ENCODE peak calls at places on chromosomes 16 and 17, in five cellular contexts. S, V, O, M and T are unnamed samples.

GRCh38 chr17:83203472-83204221 is 124.2 kb downstream of the METRNL start:
- DNase-seq in S (no peak), V (no peak), O (no peak), M (no peak), T (peak)

GRCh38 chr17:5902671-5903070 is 167.5 kb upstream of the WSCD1 start:
- DNase-seq in S (no peak), V (no peak), O (no peak), M (no peak), T (no peak)

GRCh38 chr17:67212716-67213417 is 32.1 kb downstream of the HELZ start:
- DNase-seq in S (no peak), V (no peak), O (no peak), M (no peak), T (no peak)

GRCh38 chr16:27355610-27356009 is 41.8 kb downstream of the IL4R start:
- DNase-seq in S (peak), V (peak), O (peak), M (no peak), T (peak)

GRCh38 chr17:2094891-2095535 is 40.1 kb downstream of the HIC1 start:
- DNase-seq in S (peak), V (no peak), O (peak), M (no peak), T (no peak)

GRCh38 chr16:24535827-24536226 is 3.5 kb upstream of the RBBP6 start:
- DNase-seq in S (no peak), V (no peak), O (no peak), M (no peak), T (no peak)

GRCh38 chr17:28008526-28008925 is 34.0 kb upstream of the NLK start:
- DNase-seq in S (no peak), V (no peak), O (peak), M (no peak), T (peak)

GRCh38 chr17:83162035-83162745 is 82.8 kb downstream of the METRNL start:
- DNase-seq in S (peak), V (no peak), O (peak), M (no peak), T (no peak)

GRCh38 chr17:45234641-45235040 is 13.0 kb downstream of the FMNL1 start:
- DNase-seq in S (no peak), V (peak), O (no peak), M (no peak), T (peak)

GRCh38 chr16:56684256-56684925 is 2.1 kb downstream of the MT1X start:
- DNase-seq in S (no peak), V (no peak), O (peak), M (no peak), T (no peak)

GRCh38 chr17:76710863-76711611 is at the start of gene MXRA7:
- DNase-seq in S (peak), V (peak), O (peak), M (no peak), T (peak)

GRCh38 chr16:69408451-69408850 is 16.0 kb upstream of the CYB5B start:
- DNase-seq in S (no peak), V (no peak), O (no peak), M (no peak), T (peak)

GRCh38 chr17:31593806-31594205 is 202.3 kb downstream of the RAB11FIP4 start:
- DNase-seq in S (no peak), V (no peak), O (no peak), M (no peak), T (peak)

GRCh38 chr16:29883987-29884386 is 15.4 kb downstream of the SEZ6L2 start:
- DNase-seq in S (no peak), V (no peak), O (no peak), M (no peak), T (no peak)

GRCh38 chr17:4073983-4074830 is 68.6 kb downstream of the ZZEF1 start:
- DNase-seq in S (no peak), V (no peak), O (no peak), M (no peak), T (no peak)

GRCh38 chr17:78241277-78242023 is 10.0 kb downstream of the TMEM235 start:
- DNase-seq in S (no peak), V (no peak), O (no peak), M (no peak), T (peak)

GRCh38 chr16:84952335-84953050 is 58.8 kb downstream of the ZDHHC7 start:
- DNase-seq in S (peak), V (peak), O (peak), M (peak), T (peak)

GRCh38 chr17:41970901-41971331 is 4.3 kb downstream of the CNP start:
- DNase-seq in S (no peak), V (no peak), O (no peak), M (no peak), T (no peak)

GRCh38 chr16:987846-988245 is 6.3 kb downstream of the SOX8 start:
- DNase-seq in S (no peak), V (no peak), O (no peak), M (no peak), T (no peak)

GRCh38 chr17:36024440-36024839 is 6.7 kb upstream of the CCL23 start:
- DNase-seq in S (no peak), V (no peak), O (no peak), M (no peak), T (no peak)

GRCh38 chr17:72587773-72588511 is 467.1 kb downstream of the SOX9 start:
- DNase-seq in S (no peak), V (peak), O (no peak), M (no peak), T (no peak)

GRCh38 chr17:7629939-7630571 is at the start of gene SHBG:
- DNase-seq in S (no peak), V (no peak), O (no peak), M (no peak), T (no peak)

GRCh38 chr16:30063893-30064745 is 1.4 kb upstream of the ALDOA start:
- DNase-seq in S (peak), V (peak), O (peak), M (no peak), T (peak)

GRCh38 chr17:28524476-28525415 is 18.6 kb downstream of the FOXN1 start:
- DNase-seq in S (peak), V (no peak), O (peak), M (no peak), T (no peak)

GRCh38 chr17:44326867-44327444 is 2.3 kb upstream of the SLC25A39 start:
- DNase-seq in S (peak), V (peak), O (peak), M (peak), T (peak)

GRCh38 chr17:73972901-73973300 is 230.6 kb upstream of the RPL38 start:
- DNase-seq in S (no peak), V (no peak), O (no peak), M (no peak), T (peak)

GRCh38 chr16:49650603-49651002 is 205.3 kb downstream of the ZNF423 start:
- DNase-seq in S (no peak), V (no peak), O (no peak), M (no peak), T (no peak)

GRCh38 chr17:58617563-58617962 is 74.3 kb downstream of the TEX14 start:
- DNase-seq in S (no peak), V (no peak), O (no peak), M (no peak), T (no peak)

GRCh38 chr16:17161034-17161433 is 309.7 kb downstream of the XYLT1 start:
- DNase-seq in S (no peak), V (no peak), O (no peak), M (no peak), T (no peak)

GRCh38 chr16:56871172-56871593 is 6.2 kb downstream of the SLC12A3 start:
- DNase-seq in S (no peak), V (no peak), O (no peak), M (no peak), T (peak)

GRCh38 chr17:5049314-5049819 is 14.1 kb upstream of the SLC52A1 start:
- DNase-seq in S (no peak), V (peak), O (no peak), M (no peak), T (no peak)

GRCh38 chr16:54287758-54288591 is 1.4 kb upstream of the IRX3 start:
- DNase-seq in S (no peak), V (no peak), O (no peak), M (no peak), T (no peak)

GRCh38 chr17:28030386-28030785 is 12.1 kb upstream of the NLK start:
- DNase-seq in S (peak), V (no peak), O (peak), M (no peak), T (peak)

GRCh38 chr16:27285676-27286196 is 17.2 kb upstream of the NSMCE1 start:
- DNase-seq in S (no peak), V (no peak), O (no peak), M (no peak), T (no peak)

GRCh38 chr17:21119247-21119944 is 7.4 kb upstream of the DHRS7B start:
- DNase-seq in S (peak), V (peak), O (peak), M (peak), T (peak)

GRCh38 chr17:13182854-13183253 is 165.0 kb upstream of the ELAC2 start:
- DNase-seq in S (no peak), V (no peak), O (no peak), M (no peak), T (no peak)

GRCh38 chr17:16573466-16573865 is 4.5 kb upstream of the ZNF287 start:
- DNase-seq in S (no peak), V (no peak), O (no peak), M (no peak), T (no peak)

GRCh38 chr17:16569358-16569712 is 331 bp upstream of the ZNF287 start:
- DNase-seq in S (no peak), V (no peak), O (no peak), M (no peak), T (no peak)

DNA sequence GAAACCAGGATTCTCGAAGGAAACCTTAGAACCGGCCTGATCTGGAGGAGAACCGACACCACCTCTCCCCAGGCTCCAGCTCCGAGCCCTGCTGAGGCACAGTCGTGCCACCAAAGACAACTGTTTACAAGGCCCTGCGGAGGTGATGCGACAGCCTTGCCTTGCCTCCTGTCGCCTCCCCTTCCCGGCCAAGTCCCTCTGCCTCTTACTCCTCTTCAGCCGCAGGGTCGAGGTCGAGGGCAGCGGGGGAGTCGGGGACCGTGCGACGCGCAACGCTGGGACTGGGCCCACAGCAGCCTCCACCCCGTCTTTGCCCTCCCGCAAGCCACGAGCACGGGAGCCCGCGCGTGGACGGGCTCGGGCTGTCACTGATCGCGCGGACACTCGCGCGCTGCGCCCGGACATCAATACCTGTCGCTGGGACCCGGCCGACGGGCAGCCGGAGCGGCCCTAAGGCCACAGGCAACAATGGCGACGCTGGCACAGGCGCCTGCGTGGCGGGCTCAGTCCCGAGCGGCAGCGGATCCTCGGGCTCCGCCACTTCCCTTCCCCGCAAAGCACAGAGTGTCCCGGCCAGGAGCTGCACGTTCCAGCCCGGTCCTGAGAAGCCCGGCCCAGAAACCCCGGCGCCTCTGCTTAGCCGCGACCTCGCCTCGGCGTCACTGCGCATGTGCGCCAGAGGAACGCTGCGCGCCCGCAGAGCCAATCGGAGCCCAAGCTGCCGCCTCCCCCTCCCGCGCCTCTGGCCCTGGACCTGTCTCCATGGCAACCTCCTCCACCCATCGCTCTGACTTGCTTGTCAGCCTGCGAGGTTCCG is at the start of gene ZNF287:
- DNase-seq in S (peak), V (peak), O (peak), M (peak), T (peak)
- H3K4me3 ChIP-seq in S (peak), V (peak), O (peak), M (peak), T (peak)

DNA sequence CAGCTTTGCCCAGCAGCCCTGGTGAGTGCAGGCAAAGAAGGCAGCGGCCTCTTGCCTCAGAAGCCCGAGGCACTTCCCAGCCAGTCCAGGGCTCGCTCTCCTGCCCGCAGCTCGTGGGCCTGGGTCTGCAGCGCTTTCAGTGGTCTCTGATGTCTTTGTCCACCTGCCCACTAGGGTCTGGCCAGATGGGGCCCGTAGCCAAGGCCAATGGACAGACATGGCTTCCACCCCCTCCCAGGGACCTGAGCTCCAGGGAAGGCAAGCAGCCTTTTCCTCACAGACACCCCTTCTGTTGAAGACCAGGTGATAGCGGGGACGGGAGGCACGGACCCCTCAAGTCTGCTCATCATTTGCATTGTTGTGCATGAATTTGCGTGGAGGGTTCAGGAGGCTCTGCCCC is 33.7 kb upstream of the ZC3H18 start:
- DNase-seq in S (no peak), V (no peak), O (no peak), M (no peak), T (no peak)
- H3K27ac ChIP-seq in S (no peak), V (no peak), O (no peak), M (no peak), T (no peak)

GRCh38 chr16:7378024-7378695 is 45.5 kb downstream of the RBFOX1 start:
- DNase-seq in S (no peak), V (no peak), O (no peak), M (no peak), T (no peak)

GRCh38 chr16:7374614-7375174 is 42.0 kb downstream of the RBFOX1 start:
- DNase-seq in S (no peak), V (no peak), O (no peak), M (no peak), T (no peak)

GRCh38 chr16:7372095-7372494 is 39.5 kb downstream of the RBFOX1 start:
- DNase-seq in S (no peak), V (no peak), O (no peak), M (no peak), T (no peak)

GRCh38 chr16:7377231-7377630 is 44.6 kb downstream of the RBFOX1 start:
- DNase-seq in S (no peak), V (no peak), O (no peak), M (no peak), T (no peak)

GRCh38 chr16:7376227-7376626 is 43.6 kb downstream of the RBFOX1 start:
- DNase-seq in S (no peak), V (no peak), O (no peak), M (no peak), T (no peak)
- H3K4me3 ChIP-seq in S (no peak), V (no peak), O (no peak), M (no peak), T (no peak)

GRCh38 chr16:2229602-2230250 is 6.3 kb downstream of the E4F1 start:
- DNase-seq in S (no peak), V (no peak), O (no peak), M (no peak), T (no peak)
- H3K27ac ChIP-seq in S (no peak), V (no peak), O (no peak), M (no peak), T (no peak)